ENCODE peak calls at places on chromosomes 16 and 17, in five cellular contexts. One of them, this sample, is unnamed.

GRCh38 chr17:2867441-2868424 is 71.5 kb downstream of the RAP1GAP2 start:
- DNase-seq in type B pancreatic cell: no peak
- DNase-seq in omental fat pad: no peak
- DNase-seq in mesothelial cell of epicardium: no peak
- DNase-seq in endothelial cell: peak
- DNase-seq in this sample: no peak

GRCh38 chr17:8133398-8133797 is 9.5 kb upstream of the HES7 start:
- DNase-seq in mesothelial cell of epicardium: no peak
- DNase-seq in type B pancreatic cell: no peak
- DNase-seq in omental fat pad: no peak
- DNase-seq in endothelial cell: no peak
- DNase-seq in this sample: no peak

GRCh38 chr16:85709766-85710423 is 21.1 kb upstream of the GINS2 start:
- DNase-seq in type B pancreatic cell: peak
- DNase-seq in omental fat pad: no peak
- DNase-seq in mesothelial cell of epicardium: no peak
- DNase-seq in endothelial cell: no peak
- DNase-seq in this sample: no peak

GRCh38 chr16:28880589-28880915 is 2.3 kb downstream of the ATP2A1 start:
- DNase-seq in omental fat pad: no peak
- DNase-seq in type B pancreatic cell: no peak
- DNase-seq in mesothelial cell of epicardium: no peak
- DNase-seq in endothelial cell: no peak
- DNase-seq in this sample: no peak

GRCh38 chr17:61302911-61303310 is 96.7 kb upstream of the TBX2 start:
- DNase-seq in mesothelial cell of epicardium: peak
- DNase-seq in endothelial cell: no peak
- DNase-seq in type B pancreatic cell: no peak
- DNase-seq in omental fat pad: no peak
- DNase-seq in this sample: no peak

GRCh38 chr16:63804126-63804525 is 1317.7 kb downstream of the CDH11 start:
- DNase-seq in omental fat pad: no peak
- DNase-seq in endothelial cell: no peak
- DNase-seq in mesothelial cell of epicardium: no peak
- DNase-seq in type B pancreatic cell: no peak
- DNase-seq in this sample: no peak

GRCh38 chr17:5354310-5354709 is 65.2 kb downstream of the NUP88 start:
- DNase-seq in mesothelial cell of epicardium: no peak
- DNase-seq in type B pancreatic cell: no peak
- DNase-seq in endothelial cell: no peak
- DNase-seq in omental fat pad: no peak
- DNase-seq in this sample: no peak

GRCh38 chr16:11250091-11250785 is 5.8 kb downstream of the SOCS1 start:
- DNase-seq in type B pancreatic cell: no peak
- DNase-seq in mesothelial cell of epicardium: no peak
- DNase-seq in endothelial cell: no peak
- DNase-seq in omental fat pad: no peak
- DNase-seq in this sample: no peak

GRCh38 chr17:42104264-42104663 is 6.0 kb upstream of the ZNF385C start:
- DNase-seq in type B pancreatic cell: no peak
- DNase-seq in endothelial cell: no peak
- DNase-seq in mesothelial cell of epicardium: no peak
- DNase-seq in omental fat pad: no peak
- DNase-seq in this sample: no peak

GRCh38 chr17:80908206-80908605 is 83.4 kb upstream of the CHMP6 start:
- DNase-seq in type B pancreatic cell: no peak
- DNase-seq in omental fat pad: no peak
- DNase-seq in endothelial cell: no peak
- DNase-seq in mesothelial cell of epicardium: no peak
- DNase-seq in this sample: no peak

GRCh38 chr17:67689534-67690177 is 28.1 kb upstream of the NOL11 start:
- DNase-seq in omental fat pad: no peak
- DNase-seq in type B pancreatic cell: no peak
- DNase-seq in mesothelial cell of epicardium: peak
- DNase-seq in endothelial cell: peak
- DNase-seq in this sample: no peak

GRCh38 chr17:69434164-69434579 is 19.7 kb downstream of the MAP2K6 start:
- DNase-seq in omental fat pad: no peak
- DNase-seq in type B pancreatic cell: no peak
- DNase-seq in endothelial cell: no peak
- DNase-seq in mesothelial cell of epicardium: no peak
- DNase-seq in this sample: no peak

GRCh38 chr17:9907131-9907530 is 2.1 kb upstream of the RCVRN start:
- DNase-seq in omental fat pad: no peak
- DNase-seq in type B pancreatic cell: no peak
- DNase-seq in mesothelial cell of epicardium: no peak
- DNase-seq in endothelial cell: no peak
- DNase-seq in this sample: no peak

GRCh38 chr16:80027007-80027965 is 426.7 kb upstream of the MAF start:
- DNase-seq in omental fat pad: peak
- DNase-seq in mesothelial cell of epicardium: peak
- DNase-seq in type B pancreatic cell: no peak
- DNase-seq in endothelial cell: peak
- DNase-seq in this sample: peak

GRCh38 chr17:55576237-55576998 is 65.2 kb upstream of the SMIM36 start:
- DNase-seq in mesothelial cell of epicardium: no peak
- DNase-seq in type B pancreatic cell: no peak
- DNase-seq in omental fat pad: no peak
- DNase-seq in endothelial cell: no peak
- DNase-seq in this sample: no peak

GRCh38 chr17:74860229-74860998 is 729 bp upstream of the GRIN2C start:
- DNase-seq in type B pancreatic cell: no peak
- DNase-seq in omental fat pad: no peak
- DNase-seq in mesothelial cell of epicardium: no peak
- DNase-seq in endothelial cell: no peak
- DNase-seq in this sample: no peak

GRCh38 chr16:49460786-49461470 is 87.3 kb downstream of the C16orf78 start:
- DNase-seq in omental fat pad: no peak
- DNase-seq in mesothelial cell of epicardium: no peak
- DNase-seq in endothelial cell: no peak
- DNase-seq in type B pancreatic cell: peak
- DNase-seq in this sample: peak

GRCh38 chr16:15873737-15874136 is 14.7 kb downstream of the CEP20 start:
- DNase-seq in type B pancreatic cell: no peak
- DNase-seq in omental fat pad: no peak
- DNase-seq in mesothelial cell of epicardium: no peak
- DNase-seq in endothelial cell: no peak
- DNase-seq in this sample: no peak

GRCh38 chr17:42178817-42179216 is 2.1 kb downstream of the KCNH4 start:
- DNase-seq in type B pancreatic cell: no peak
- DNase-seq in endothelial cell: no peak
- DNase-seq in mesothelial cell of epicardium: no peak
- DNase-seq in omental fat pad: no peak
- DNase-seq in this sample: no peak

GRCh38 chr17:71922439-71922838 is 198.4 kb upstream of the SOX9 start:
- DNase-seq in endothelial cell: no peak
- DNase-seq in mesothelial cell of epicardium: no peak
- DNase-seq in omental fat pad: no peak
- DNase-seq in type B pancreatic cell: no peak
- DNase-seq in this sample: no peak

GRCh38 chr16:58021661-58022551 is 3.6 kb upstream of the MMP15 start:
- DNase-seq in omental fat pad: no peak
- DNase-seq in mesothelial cell of epicardium: no peak
- DNase-seq in endothelial cell: no peak
- DNase-seq in type B pancreatic cell: no peak
- DNase-seq in this sample: no peak

GRCh38 chr17:78817123-78817522 is 23.5 kb downstream of the USP36 start:
- DNase-seq in omental fat pad: no peak
- DNase-seq in endothelial cell: no peak
- DNase-seq in type B pancreatic cell: no peak
- DNase-seq in mesothelial cell of epicardium: no peak
- DNase-seq in this sample: peak

GRCh38 chr17:45936610-45937009 is 42.3 kb downstream of the MAPT start:
- DNase-seq in mesothelial cell of epicardium: no peak
- DNase-seq in endothelial cell: no peak
- DNase-seq in omental fat pad: no peak
- DNase-seq in type B pancreatic cell: no peak
- DNase-seq in this sample: no peak

GRCh38 chr17:28174352-28175046 is 132.0 kb downstream of the NLK start:
- DNase-seq in omental fat pad: no peak
- DNase-seq in mesothelial cell of epicardium: no peak
- DNase-seq in endothelial cell: no peak
- DNase-seq in type B pancreatic cell: no peak
- DNase-seq in this sample: peak

GRCh38 chr16:73872856-73873255 is 423.8 kb upstream of the PSMD7 start:
- DNase-seq in mesothelial cell of epicardium: no peak
- DNase-seq in endothelial cell: no peak
- DNase-seq in type B pancreatic cell: no peak
- DNase-seq in omental fat pad: no peak
- DNase-seq in this sample: no peak

GRCh38 chr17:14792751-14793150 is 472.4 kb downstream of the PMP22 start:
- DNase-seq in omental fat pad: no peak
- DNase-seq in type B pancreatic cell: no peak
- DNase-seq in endothelial cell: no peak
- DNase-seq in mesothelial cell of epicardium: no peak
- DNase-seq in this sample: no peak

GRCh38 chr16:53052519-53053501 is at the start of gene CHD9NB:
- DNase-seq in endothelial cell: no peak
- DNase-seq in mesothelial cell of epicardium: no peak
- DNase-seq in omental fat pad: no peak
- DNase-seq in type B pancreatic cell: no peak
- DNase-seq in this sample: no peak

GRCh38 chr17:19747829-19748806 is at the start of gene ALDH3A1:
- DNase-seq in endothelial cell: no peak
- DNase-seq in omental fat pad: no peak
- DNase-seq in type B pancreatic cell: no peak
- DNase-seq in mesothelial cell of epicardium: no peak
- DNase-seq in this sample: no peak

GRCh38 chr16:4273858-4274291 is 1.1 kb upstream of the TFAP4 start:
- DNase-seq in omental fat pad: no peak
- DNase-seq in mesothelial cell of epicardium: peak
- DNase-seq in type B pancreatic cell: peak
- DNase-seq in endothelial cell: peak
- DNase-seq in this sample: peak
- TF ChIP-seq CTCF in omental fat pad: no peak
- TF ChIP-seq CTCF in mesothelial cell of epicardium: no peak
- TF ChIP-seq CTCF in type B pancreatic cell: peak
- TF ChIP-seq CTCF in endothelial cell: peak
- TF ChIP-seq CTCF in this sample: peak

DNA sequence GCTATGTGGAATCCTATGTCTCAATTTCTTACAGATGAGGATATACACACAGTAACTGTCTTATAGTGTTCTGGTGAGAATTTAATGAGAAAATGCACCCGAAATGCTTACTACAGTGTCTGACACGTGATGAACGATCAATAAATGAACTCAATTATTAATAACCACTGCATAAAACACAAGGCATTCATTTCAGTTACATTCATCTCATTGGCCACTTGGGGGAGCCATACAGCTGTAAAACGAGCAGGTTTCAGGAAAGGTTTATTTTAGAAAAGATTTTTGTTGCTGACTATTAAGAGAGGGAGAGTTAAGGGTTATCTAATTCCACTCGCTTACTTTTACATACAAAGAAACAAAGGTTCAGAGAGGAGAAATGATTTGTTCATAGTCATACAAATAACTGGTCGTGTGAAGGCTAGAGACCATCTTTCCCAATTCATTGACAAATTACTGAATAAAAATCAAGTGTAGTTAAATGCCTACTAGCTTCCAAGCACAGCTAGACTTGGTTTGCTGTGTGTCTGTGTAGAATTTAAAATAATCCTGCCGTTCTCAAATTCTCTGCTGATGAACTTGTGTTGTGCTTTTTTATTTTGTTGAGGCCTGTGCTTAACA is 160.1 kb downstream of the MAP2K4 start:
- DNase-seq in mesothelial cell of epicardium: peak
- DNase-seq in omental fat pad: no peak
- DNase-seq in endothelial cell: peak
- DNase-seq in type B pancreatic cell: no peak
- DNase-seq in this sample: no peak
- TF ChIP-seq CTCF in mesothelial cell of epicardium: peak
- TF ChIP-seq CTCF in omental fat pad: peak
- TF ChIP-seq CTCF in endothelial cell: peak
- TF ChIP-seq CTCF in type B pancreatic cell: peak
- TF ChIP-seq CTCF in this sample: peak

DNA sequence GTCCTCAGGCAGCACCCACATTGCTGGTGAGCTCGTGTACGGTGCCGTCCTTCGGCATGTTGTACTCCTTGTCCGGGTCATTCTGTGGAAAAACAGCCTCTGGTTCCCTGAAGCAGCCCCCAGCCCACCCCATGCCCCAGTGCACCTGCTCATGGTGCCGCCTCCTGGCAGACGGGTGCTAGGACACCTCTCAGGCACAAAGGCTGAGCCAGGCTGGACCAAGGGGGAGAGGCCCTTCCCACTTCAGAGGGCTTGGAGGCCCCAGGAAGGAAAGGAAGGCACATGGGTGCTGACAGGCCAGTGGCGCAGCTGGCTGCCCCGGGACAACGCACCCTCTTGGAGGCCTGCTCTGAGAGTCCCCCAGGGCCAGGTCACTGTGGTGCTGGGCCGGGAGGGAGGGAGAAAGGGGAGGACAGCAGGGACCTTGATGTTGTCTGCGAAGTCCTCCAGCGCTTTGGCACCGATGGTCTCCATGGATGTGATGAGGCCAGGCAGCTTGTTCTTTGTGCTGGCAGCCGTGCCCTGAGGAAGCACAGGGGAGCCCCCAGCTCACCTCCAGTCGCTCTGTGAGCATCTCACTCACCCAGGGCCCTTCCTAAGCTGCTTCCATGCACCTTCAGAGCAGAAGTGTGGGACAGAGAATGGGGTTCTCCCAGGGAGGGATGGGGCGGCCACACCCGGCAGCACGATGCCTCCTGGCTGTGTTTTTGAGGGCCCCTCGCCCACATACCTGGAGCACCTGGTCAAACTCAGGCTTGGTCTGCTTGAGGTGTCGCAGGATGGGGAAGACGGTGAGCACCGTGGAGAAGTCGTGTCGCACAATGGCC is 9.3 kb downstream of the ZACN start:
- DNase-seq in type B pancreatic cell: peak
- DNase-seq in omental fat pad: no peak
- DNase-seq in endothelial cell: no peak
- DNase-seq in mesothelial cell of epicardium: no peak
- DNase-seq in this sample: no peak
- TF ChIP-seq CTCF in type B pancreatic cell: peak
- TF ChIP-seq CTCF in omental fat pad: no peak
- TF ChIP-seq CTCF in endothelial cell: no peak
- TF ChIP-seq CTCF in mesothelial cell of epicardium: no peak
- TF ChIP-seq CTCF in this sample: no peak

DNA sequence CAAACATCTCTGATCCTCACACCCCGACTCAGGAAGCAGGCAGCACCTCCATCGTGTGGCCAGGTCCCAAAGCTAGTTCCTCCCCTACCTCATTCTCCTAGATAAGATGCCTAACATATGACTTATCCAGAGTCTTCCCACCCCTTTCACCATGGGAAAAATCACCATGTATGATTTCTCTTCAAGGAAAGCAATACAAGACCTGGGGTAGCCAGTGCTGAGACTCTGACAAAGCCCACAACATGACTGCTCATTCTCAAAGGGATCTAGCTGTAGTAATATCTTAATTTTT is 45.1 kb downstream of the CMTM4 start:
- DNase-seq in omental fat pad: no peak
- DNase-seq in endothelial cell: no peak
- DNase-seq in type B pancreatic cell: no peak
- DNase-seq in mesothelial cell of epicardium: no peak
- DNase-seq in this sample: no peak
- TF ChIP-seq CTCF in omental fat pad: no peak
- TF ChIP-seq CTCF in endothelial cell: no peak
- TF ChIP-seq CTCF in type B pancreatic cell: no peak
- TF ChIP-seq CTCF in mesothelial cell of epicardium: no peak
- TF ChIP-seq CTCF in this sample: no peak

This sample was measured in natural killer cell.